ENCODE peak calls at places on chromosome 7, in nine cellular contexts. X is IMR-90; G is CD4-positive, CD25-positive, alpha-beta regulatory T cell; C is sigmoid colon; I is ovary; N is mammary epithelial cell; E is heart right ventricle; Z is PC-3; K is A549. B is an unnamed sample.

GRCh38 chr7:140653319-140654108 is 12.9 kb upstream of the DENND2A start:
- DNase-seq in X (peak; percentile 86), G (peak; percentile 38), C (peak; percentile 85), I (peak; percentile 63), N (peak; percentile 57), E (peak; percentile 76), Z (peak; percentile 87), K (peak; percentile 73), B (peak; percentile 79)

GRCh38 chr7:75049817-75050216 is 23.8 kb downstream of the RCC1L start:
- DNase-seq in X (no peak), G (no peak), C (no peak), I (no peak), N (no peak), E (no peak), Z (no peak), K (no peak), B (no peak)

GRCh38 chr7:30987178-30987577 is 23.4 kb downstream of the GHRHR start:
- DNase-seq in X (no peak), G (no peak), C (no peak), I (no peak), N (no peak), E (no peak), Z (no peak), K (no peak), B (no peak)

GRCh38 chr7:75992083-75992755 is 2.2 kb downstream of the TMEM120A start:
- DNase-seq in X (no peak), G (no peak), C (peak; percentile 63), I (peak; percentile 57), N (no peak), E (no peak), Z (no peak), K (no peak), B (no peak)

GRCh38 chr7:65832281-65832680 is 40.6 kb upstream of the VKORC1L1 start:
- DNase-seq in X (peak; percentile 59), G (no peak), C (no peak), I (no peak), N (peak; percentile 18), E (no peak), Z (peak; percentile 16), K (peak; percentile 29), B (peak; percentile 37)

GRCh38 chr7:157690833-157691382 is 354.1 kb downstream of the DNAJB6 start:
- DNase-seq in X (no peak), G (no peak), C (peak; percentile 85), I (peak; percentile 45), N (peak; percentile 26), E (peak; percentile 75), Z (peak; percentile 77), K (no peak), B (peak; percentile 43)

GRCh38 chr7:12570529-12571461 is at the start of gene SCIN:
- DNase-seq in X (no peak), G (no peak), C (peak; percentile 66), I (no peak), N (no peak), E (no peak), Z (peak; percentile 47), K (peak; percentile 34), B (peak; percentile 7)

GRCh38 chr7:12705878-12706277 is 18.4 kb downstream of the ARL4A start:
- DNase-seq in X (no peak), G (no peak), C (no peak), I (no peak), N (peak; percentile 58), E (no peak), Z (peak; percentile 52), K (peak; percentile 54), B (no peak)

GRCh38 chr7:155338632-155339320 is 41.1 kb downstream of the INSIG1 start:
- DNase-seq in X (no peak), G (peak; percentile 30), C (peak; percentile 45), I (no peak), N (no peak), E (no peak), Z (no peak), K (no peak), B (no peak)

GRCh38 chr7:137975223-137975622 is 26.7 kb downstream of the CREB3L2 start:
- DNase-seq in X (peak; percentile 85), G (no peak), C (peak; percentile 80), I (peak; percentile 56), N (no peak), E (peak; percentile 58), Z (no peak), K (no peak), B (no peak)

GRCh38 chr7:101882595-101883564 is 65.5 kb downstream of the CUX1 start:
- DNase-seq in X (peak; percentile 100), G (no peak), C (peak; percentile 97), I (peak; percentile 83), N (peak; percentile 99), E (peak; percentile 87), Z (peak; percentile 99), K (peak; percentile 100), B (peak; percentile 44)

GRCh38 chr7:100209493-100209892 is 10.3 kb upstream of the PVRIG start:
- DNase-seq in X (no peak), G (no peak), C (no peak), I (no peak), N (no peak), E (no peak), Z (no peak), K (no peak), B (no peak)

GRCh38 chr7:100211342-100211780 is 8.4 kb upstream of the PVRIG start:
- DNase-seq in X (no peak), G (peak; percentile 32), C (no peak), I (no peak), N (no peak), E (no peak), Z (no peak), K (no peak), B (no peak)

GRCh38 chr7:100208911-100209408 is 10.8 kb upstream of the PVRIG start:
- DNase-seq in X (no peak), G (peak; percentile 36), C (no peak), I (no peak), N (no peak), E (no peak), Z (no peak), K (no peak), B (no peak)

GRCh38 chr7:100212631-100213286 is 7.0 kb upstream of the PVRIG start:
- DNase-seq in X (no peak), G (no peak), C (no peak), I (no peak), N (no peak), E (no peak), Z (no peak), K (no peak), B (no peak)

GRCh38 chr7:100210803-100211202 is 8.9 kb upstream of the PVRIG start:
- DNase-seq in X (no peak), G (no peak), C (no peak), I (no peak), N (no peak), E (no peak), Z (no peak), K (no peak), B (no peak)
- H3K4me1 ChIP-seq in X (no peaks in the 10 kb centered on the region), G (peaks cover 29% of the 10 kb centered on the region), C (no peaks in the 10 kb centered on the region), I (peaks cover 1% of the 10 kb centered on the region), N (no peaks in the 10 kb centered on the region), E (no peaks in the 10 kb centered on the region), Z (peaks cover 7% of the 10 kb centered on the region), K (no peaks in the 10 kb centered on the region), B (no peaks in the 10 kb centered on the region)

GRCh38 chr7:2637505-2638223 is 5.9 kb downstream of the TTYH3 start:
- DNase-seq in X (no peak), G (no peak), C (peak; percentile 89), I (no peak), N (no peak), E (peak; percentile 70), Z (no peak), K (no peak), B (no peak)

GRCh38 chr7:2638224-2638991 is 6.6 kb downstream of the TTYH3 start:
- DNase-seq in X (peak; percentile 71), G (no peak), C (peak; percentile 83), I (no peak), N (no peak), E (peak; percentile 49), Z (no peak), K (no peak), B (no peak)

GRCh38 chr7:2639994-2640830 is 8.4 kb downstream of the TTYH3 start:
- DNase-seq in X (no peak), G (no peak), C (peak; percentile 71), I (no peak), N (peak; percentile 34), E (no peak), Z (no peak), K (no peak), B (no peak)

GRCh38 chr7:2640858-2641257 is 9.1 kb downstream of the TTYH3 start:
- DNase-seq in X (no peak), G (no peak), C (peak; percentile 69), I (no peak), N (no peak), E (no peak), Z (no peak), K (no peak), B (no peak)

DNA sequence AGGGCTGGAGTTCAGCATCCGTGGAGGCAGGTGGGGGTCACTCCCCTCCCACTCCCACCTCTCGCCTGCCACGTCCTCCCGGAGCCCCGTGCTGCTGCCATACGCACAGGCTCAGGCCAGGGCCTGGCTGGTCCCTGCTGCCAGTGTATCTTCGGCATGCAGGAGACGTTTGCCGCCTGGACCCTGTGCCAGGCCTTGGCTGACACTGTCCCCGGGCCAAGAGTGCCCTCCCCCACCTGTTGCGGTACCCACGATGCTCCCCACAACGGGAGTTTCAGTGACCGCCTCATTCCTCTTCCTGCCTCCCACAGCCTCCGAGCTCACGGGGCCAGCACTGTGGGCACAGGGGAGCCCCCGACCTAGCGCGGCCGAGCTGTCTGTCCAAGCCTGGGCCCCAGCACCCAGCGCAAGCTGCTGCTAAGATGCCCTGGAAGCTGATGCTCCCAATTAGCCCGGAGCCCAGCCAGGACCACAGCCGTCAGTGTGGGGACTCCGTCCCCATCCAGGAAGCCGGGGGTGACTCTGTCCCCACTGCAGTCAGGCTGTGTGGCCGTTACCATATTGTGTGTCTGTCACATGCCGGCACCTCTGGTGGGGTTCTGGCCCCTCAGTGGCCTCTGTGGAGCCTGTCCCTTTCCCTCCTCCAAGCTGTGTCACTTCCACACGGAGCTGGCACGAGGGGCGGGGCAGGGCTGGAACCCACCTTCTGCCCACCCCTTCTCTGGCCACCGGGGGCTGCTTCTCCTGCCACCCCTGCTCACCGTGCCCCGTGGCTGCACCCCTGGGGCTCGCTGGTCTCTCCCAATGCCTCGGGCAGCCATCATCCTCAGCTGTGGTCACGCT is 7.6 kb downstream of the TTYH3 start:
- DNase-seq in X (no peak), G (no peak), C (peak; percentile 62), I (no peak), N (no peak), E (no peak), Z (no peak), K (no peak), B (no peak)
- H3K4me1 ChIP-seq in X (peaks cover 63% of the 10 kb centered on the region), G (peaks cover 1% of the 10 kb centered on the region), C (no peaks in the 10 kb centered on the region), I (peaks cover 29% of the 10 kb centered on the region), N (peaks cover 22% of the 10 kb centered on the region), E (peaks cover 66% of the 10 kb centered on the region), Z (no peaks in the 10 kb centered on the region), K (peaks cover 32% of the 10 kb centered on the region), B (no peaks in the 10 kb centered on the region)

DNA sequence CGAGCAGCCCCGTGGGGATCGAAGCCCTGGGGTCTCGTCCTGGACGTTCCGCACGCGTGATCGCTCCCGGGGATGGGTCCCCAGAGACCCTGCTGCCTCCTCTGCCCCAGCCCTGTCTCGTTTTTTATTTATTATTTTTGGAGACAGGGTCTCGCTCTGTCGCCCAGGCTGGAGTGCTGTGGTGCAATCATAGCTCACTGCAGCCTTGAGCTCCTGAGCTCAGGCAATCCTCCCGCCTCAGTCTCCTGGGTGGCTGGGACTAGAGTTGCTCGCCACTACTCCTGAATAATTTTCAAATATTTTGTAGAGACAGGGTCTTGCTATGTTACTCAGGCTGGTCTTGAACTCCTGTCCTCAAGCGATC is 319 bp upstream of the STX1A start:
- DNase-seq in X (no peak), G (peak; percentile 22), C (no peak), I (no peak), N (no peak), E (no peak), Z (no peak), K (no peak), B (no peak)
- H3K4me1 ChIP-seq in X (peaks cover 28% of the 10 kb centered on the region), G (peaks cover 27% of the 10 kb centered on the region), C (no peaks in the 10 kb centered on the region), I (no peaks in the 10 kb centered on the region), N (peaks cover 45% of the 10 kb centered on the region), E (peaks cover 7% of the 10 kb centered on the region), Z (peaks cover 46% of the 10 kb centered on the region), K (peaks cover 59% of the 10 kb centered on the region), B (peaks cover 13% of the 10 kb centered on the region)

GRCh38 chr7:123744416-123744815 is 4.4 kb downstream of the WASL start:
- DNase-seq in X (no peak), G (no peak), C (no peak), I (no peak), N (no peak), E (no peak), Z (no peak), K (no peak), B (no peak)
- H3K4me1 ChIP-seq in X (peaks cover 2% of the 10 kb centered on the region), G (peaks cover 38% of the 10 kb centered on the region), C (no peaks in the 10 kb centered on the region), I (peaks cover 15% of the 10 kb centered on the region), N (peaks cover 4% of the 10 kb centered on the region), E (peaks cover 65% of the 10 kb centered on the region), Z (peaks cover 22% of the 10 kb centered on the region), K (peaks cover 31% of the 10 kb centered on the region), B (peaks cover 34% of the 10 kb centered on the region)